ENCODE peak calls at places on chromosomes 11 and 22, in six cellular contexts. U is A549, L is GM12878, B is HepG2, J is K562, R is endothelial cell of umbilical vein. Y is an unnamed sample.

GRCh38 chr11:111185259-111185658 is 60.3 kb upstream of the POU2AF2 start:
- DNase-seq in U (no peak), L (no peak), B (no peak), J (no peak), R (no peak), Y (no peak)

GRCh38 chr22:45469573-45470383 is 32.9 kb upstream of the FBLN1 start:
- DNase-seq in U (no peak), L (no peak), B (no peak), J (no peak), R (no peak), Y (no peak)

GRCh38 chr11:123653405-123653996 is 923 bp downstream of the SCN3B start:
- DNase-seq in U (peak; percentile 7), L (no peak), B (no peak), J (no peak), R (no peak), Y (no peak)

GRCh38 chr11:134981824-134982223 is 569.8 kb upstream of the B3GAT1 start:
- DNase-seq in U (no peak), L (no peak), B (no peak), J (no peak), R (no peak), Y (no peak)

GRCh38 chr22:48047722-48048500 is 1285.5 kb downstream of the TBC1D22A start:
- DNase-seq in U (no peak), L (no peak), B (no peak), J (no peak), R (no peak), Y (no peak)

GRCh38 chr11:73480677-73481076 is 104.5 kb downstream of the RELT start:
- DNase-seq in U (no peak), L (no peak), B (no peak), J (no peak), R (no peak), Y (peak; percentile 52)

GRCh38 chr11:11786771-11787170 is 55.0 kb upstream of the USP47 start:
- DNase-seq in U (peak; percentile 47), L (no peak), B (no peak), J (no peak), R (peak; percentile 23), Y (peak; percentile 18)

GRCh38 chr11:76245720-76246119 is 39.4 kb upstream of the WNT11 start:
- DNase-seq in U (no peak), L (no peak), B (no peak), J (no peak), R (no peak), Y (no peak)

GRCh38 chr11:63639195-63639832 is 25.1 kb upstream of the PLAAT3 start:
- DNase-seq in U (peak; percentile 26), L (no peak), B (no peak), J (no peak), R (peak; percentile 30), Y (peak; percentile 29)

GRCh38 chr22:18031670-18032454 is 7.5 kb upstream of the MICAL3 start:
- DNase-seq in U (peak; percentile 80), L (no peak), B (no peak), J (no peak), R (no peak), Y (no peak)

GRCh38 chr11:13384837-13385417 is 78.1 kb downstream of the BTBD10 start:
- DNase-seq in U (peak; percentile 46), L (peak; percentile 3), B (peak; percentile 25), J (peak; percentile 48), R (peak; percentile 65), Y (peak; percentile 45)

GRCh38 chr11:114819028-114819427 is 140.7 kb downstream of the NXPE2 start:
- DNase-seq in U (no peak), L (no peak), B (no peak), J (no peak), R (no peak), Y (peak; percentile 2)

GRCh38 chr11:19315511-19315910 is 74.8 kb upstream of the E2F8 start:
- DNase-seq in U (no peak), L (no peak), B (no peak), J (no peak), R (no peak), Y (no peak)

GRCh38 chr11:115724709-115725108 is 220.5 kb upstream of the CADM1 start:
- DNase-seq in U (peak; percentile 7), L (no peak), B (no peak), J (no peak), R (no peak), Y (no peak)

GRCh38 chr22:36730176-36730858 is 26.8 kb upstream of the CACNG2 start:
- DNase-seq in U (no peak), L (no peak), B (no peak), J (no peak), R (no peak), Y (no peak)

GRCh38 chr11:65615950-65616574 is 486 bp downstream of the PCNX3 start:
- DNase-seq in U (peak; percentile 47), L (no peak), B (peak; percentile 47), J (peak; percentile 81), R (no peak), Y (peak; percentile 78)

GRCh38 chr11:134682577-134682976 is 270.5 kb upstream of the B3GAT1 start:
- DNase-seq in U (no peak), L (no peak), B (no peak), J (no peak), R (no peak), Y (no peak)

GRCh38 chr11:12112731-12113130 is 2.3 kb downstream of the MICAL2 start:
- DNase-seq in U (no peak), L (no peak), B (no peak), J (no peak), R (no peak), Y (no peak)

GRCh38 chr11:70445605-70446004 is 47.3 kb downstream of the CTTN start:
- DNase-seq in U (no peak), L (no peak), B (no peak), J (no peak), R (no peak), Y (no peak)

GRCh38 chr11:70445091-70445490 is 46.8 kb downstream of the CTTN start:
- DNase-seq in U (no peak), L (no peak), B (no peak), J (no peak), R (no peak), Y (no peak)

GRCh38 chr11:70448983-70449567 is 50.7 kb downstream of the CTTN start:
- DNase-seq in U (peak; percentile 33), L (no peak), B (no peak), J (peak; percentile 32), R (no peak), Y (peak; percentile 31)

GRCh38 chr11:70440206-70440605 is 41.9 kb downstream of the CTTN start:
- DNase-seq in U (no peak), L (no peak), B (no peak), J (no peak), R (no peak), Y (no peak)

GRCh38 chr11:70443043-70444030 is 45.0 kb downstream of the CTTN start:
- DNase-seq in U (no peak), L (no peak), B (no peak), J (no peak), R (no peak), Y (no peak)
- TF ChIP-seq MYC in U (no peak), L (no peak), B (no peak), J (no peak), R (no peak), Y (no peak)

GRCh38 chr11:2791521-2792375 is 92.0 kb upstream of the KCNQ1OT1 start:
- DNase-seq in U (no peak), L (no peak), B (no peak), J (no peak), R (no peak), Y (no peak)

GRCh38 chr11:2793781-2794418 is 91.7 kb downstream of the CDKN1C start:
- DNase-seq in U (no peak), L (no peak), B (no peak), J (no peak), R (no peak), Y (no peak)

GRCh38 chr11:2791139-2791520 is 91.3 kb upstream of the KCNQ1OT1 start:
- DNase-seq in U (no peak), L (no peak), B (no peak), J (no peak), R (no peak), Y (no peak)

GRCh38 chr11:2794419-2794795 is 91.2 kb downstream of the CDKN1C start:
- DNase-seq in U (no peak), L (no peak), B (no peak), J (no peak), R (no peak), Y (peak; percentile 70)

DNA sequence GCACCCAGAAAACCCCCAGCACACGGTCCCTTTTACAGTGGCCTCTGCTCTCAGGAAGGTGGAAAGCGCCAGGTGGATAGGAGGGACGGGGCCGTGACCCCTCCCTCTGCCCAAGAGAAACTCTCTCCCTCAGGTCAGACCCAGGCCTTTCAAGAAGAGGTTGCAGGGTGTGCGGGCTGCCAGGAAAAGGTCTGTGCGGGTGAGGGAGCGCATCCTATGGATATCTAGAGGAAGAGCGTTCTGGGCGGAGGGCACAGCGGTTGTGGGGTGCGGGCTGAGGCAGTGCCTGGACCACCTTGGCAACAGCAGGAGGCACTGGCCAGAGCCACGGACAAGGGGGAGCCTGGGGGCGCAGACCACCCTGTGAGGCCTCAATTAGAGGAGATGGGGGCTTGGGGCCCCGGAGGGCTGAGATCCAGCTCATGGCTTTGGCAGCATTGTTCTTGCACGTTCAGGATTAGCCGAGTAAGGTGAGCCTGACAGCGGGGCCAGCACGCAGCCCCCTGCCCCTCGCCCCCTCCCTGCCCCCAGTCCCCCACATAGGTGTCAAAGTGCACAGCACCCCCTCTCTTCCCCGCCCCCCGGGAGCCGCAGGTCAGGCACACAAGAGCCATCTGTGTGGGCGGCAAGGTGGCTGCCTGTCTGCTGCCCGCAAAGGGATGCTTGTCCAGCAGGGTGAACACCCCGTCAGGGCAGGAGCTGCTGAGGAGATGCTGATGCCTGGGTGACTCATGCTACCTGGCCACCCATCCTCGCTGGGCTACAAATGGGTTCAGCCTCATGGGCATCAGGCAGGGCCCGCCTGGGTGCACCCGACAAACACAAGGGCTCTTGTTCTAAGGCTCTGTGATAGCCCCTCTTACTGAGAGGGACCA is 92.8 kb upstream of the KCNQ1OT1 start:
- DNase-seq in U (no peak), L (no peak), B (no peak), J (no peak), R (no peak), Y (no peak)
- TF ChIP-seq MAX in U (no peak), L (no peak), B (no peak), J (no peak), R (no peak), Y (no peak)

GRCh38 chr11:130522284-130522961 is 74.0 kb downstream of the ADAMTS15 start:
- DNase-seq in U (peak; percentile 81), L (no peak), B (peak; percentile 10), J (peak; percentile 80), R (peak; percentile 83), Y (no peak)
- TF ChIP-seq POLR2A in U (no peak), L (no peak), B (no peak), J (no peak), R (no peak), Y (no peak)

DNA sequence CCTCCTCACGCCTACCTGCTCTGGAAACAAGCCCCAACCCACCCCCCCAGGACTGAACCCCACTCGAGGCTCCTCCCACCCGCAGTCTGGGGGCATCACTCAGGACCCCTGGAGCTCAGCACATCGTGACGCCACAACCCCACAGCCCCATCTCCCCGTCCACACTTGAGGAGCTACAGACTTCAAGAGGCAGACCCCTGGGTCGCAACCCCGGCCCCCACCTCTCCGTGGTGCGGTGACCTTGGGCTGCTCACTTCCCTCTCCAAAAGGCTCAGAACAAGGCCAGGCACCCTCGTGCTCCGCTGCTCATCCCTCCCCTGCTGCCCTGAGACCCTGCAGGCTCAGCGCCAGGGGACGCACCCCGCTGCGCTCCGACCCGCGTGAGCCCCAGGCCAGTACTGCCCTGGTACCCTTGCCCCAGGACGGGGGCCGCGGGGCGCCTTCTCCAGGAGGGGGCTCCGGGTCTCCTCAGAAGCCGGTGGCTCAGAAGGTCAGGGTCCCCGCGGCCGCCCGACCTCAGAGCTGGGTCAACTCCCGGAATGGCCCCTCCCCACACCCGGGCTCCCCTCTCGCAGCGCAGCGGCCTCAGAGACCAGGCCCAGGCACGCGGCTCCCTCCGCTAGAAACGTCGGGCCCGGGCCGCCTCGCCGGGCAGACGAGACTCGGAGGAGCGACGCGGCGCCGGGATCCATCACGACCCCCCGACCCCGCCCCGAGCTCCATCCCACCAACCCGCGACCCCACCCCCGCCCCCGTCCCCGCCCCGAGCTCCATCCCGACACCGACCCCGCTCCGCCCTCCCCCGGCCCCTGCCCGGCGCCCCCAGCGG is 614 bp downstream of the GATD1 start:
- DNase-seq in U (no peak), L (no peak), B (no peak), J (peak; percentile 59), R (peak; percentile 26), Y (peak; percentile 68)
- TF ChIP-seq MYC in U (no peak), L (no peak), B (peak; percentile 58), J (peak; percentile 33), R (no peak), Y (no peak)

Y was measured in NB4.